ENCODE peak calls at places on chromosomes 12 and 14, in nine cellular contexts. Y, S, J, T, V, M, D, L and B are unnamed samples.

GRCh38 chr12:131985145-131985875 is 35.6 kb downstream of the EP400 start:
- DNase-seq in Y (peak; percentile 28), S (peak; percentile 15), J (no peak), T (no peak), V (no peak), M (peak; percentile 6), D (no peak), L (no peak), B (no peak)

GRCh38 chr12:93946542-93947150 is 201.7 kb upstream of the PLXNC1 start:
- DNase-seq in Y (no peak), S (no peak), J (no peak), T (no peak), V (no peak), M (no peak), D (no peak), L (no peak), B (no peak)

GRCh38 chr14:94906577-94906976 is 136.7 kb upstream of the GSC start:
- DNase-seq in Y (no peak), S (no peak), J (no peak), T (no peak), V (no peak), M (no peak), D (no peak), L (no peak), B (no peak)

GRCh38 chr12:54683388-54683787 is 35.2 kb upstream of the DCD start:
- DNase-seq in Y (no peak), S (no peak), J (no peak), T (no peak), V (no peak), M (no peak), D (no peak), L (no peak), B (no peak)

GRCh38 chr14:76656592-76656991 is 104.7 kb upstream of the VASH1 start:
- DNase-seq in Y (no peak), S (no peak), J (no peak), T (no peak), V (no peak), M (no peak), D (no peak), L (no peak), B (no peak)

GRCh38 chr12:9810721-9811120 is 16.6 kb upstream of the KLRF1 start:
- DNase-seq in Y (no peak), S (no peak), J (no peak), T (no peak), V (no peak), M (no peak), D (no peak), L (no peak), B (no peak)

GRCh38 chr14:102591372-102591943 is 991 bp upstream of the RCOR1 start:
- DNase-seq in Y (peak; percentile 28), S (peak; percentile 74), J (peak; percentile 6), T (no peak), V (peak; percentile 54), M (peak; percentile 45), D (peak; percentile 2), L (no peak), B (no peak)

GRCh38 chr12:9509464-9510166 is 98.1 kb downstream of the KLRB1 start:
- DNase-seq in Y (no peak), S (no peak), J (no peak), T (no peak), V (no peak), M (no peak), D (no peak), L (no peak), B (no peak)

GRCh38 chr12:123707466-123707865 is 4.7 kb upstream of the ATP6V0A2 start:
- DNase-seq in Y (no peak), S (no peak), J (no peak), T (no peak), V (no peak), M (no peak), D (no peak), L (no peak), B (no peak)

GRCh38 chr12:68080577-68080976 is 79.0 kb downstream of the IFNG start:
- DNase-seq in Y (no peak), S (no peak), J (no peak), T (no peak), V (no peak), M (no peak), D (no peak), L (peak; percentile 28), B (no peak)

GRCh38 chr14:51547260-51547659 is 104.5 kb upstream of the FRMD6 start:
- DNase-seq in Y (no peak), S (no peak), J (no peak), T (peak; percentile 23), V (no peak), M (no peak), D (no peak), L (no peak), B (no peak)

GRCh38 chr12:44510510-44510909 is 365.6 kb downstream of the NELL2 start:
- DNase-seq in Y (no peak), S (no peak), J (no peak), T (peak; percentile 9), V (no peak), M (no peak), D (no peak), L (no peak), B (no peak)

GRCh38 chr12:98456583-98457573 is 58.5 kb upstream of the TMPO start:
- DNase-seq in Y (peak; percentile 46), S (peak; percentile 66), J (no peak), T (peak; percentile 21), V (peak; percentile 48), M (no peak), D (no peak), L (no peak), B (peak; percentile 54)

GRCh38 chr14:91032250-91032649 is 28.2 kb downstream of the RPS6KA5 start:
- DNase-seq in Y (no peak), S (no peak), J (no peak), T (no peak), V (no peak), M (no peak), D (no peak), L (no peak), B (no peak)

GRCh38 chr12:27906658-27907473 is 65.7 kb downstream of the PTHLH start:
- DNase-seq in Y (no peak), S (no peak), J (no peak), T (no peak), V (no peak), M (no peak), D (no peak), L (no peak), B (no peak)

GRCh38 chr12:79482921-79483320 is 207.8 kb downstream of the PAWR start:
- DNase-seq in Y (no peak), S (no peak), J (no peak), T (no peak), V (no peak), M (no peak), D (no peak), L (no peak), B (no peak)

GRCh38 chr14:51333901-51334432 is 93.9 kb downstream of the TMX1 start:
- DNase-seq in Y (no peak), S (no peak), J (no peak), T (no peak), V (no peak), M (no peak), D (no peak), L (no peak), B (no peak)

GRCh38 chr14:71163050-71163841 is 256.0 kb downstream of the PCNX1 start:
- DNase-seq in Y (no peak), S (no peak), J (no peak), T (no peak), V (no peak), M (no peak), D (no peak), L (no peak), B (no peak)

GRCh38 chr14:102164241-102164641 is 24.5 kb downstream of the WDR20 start:
- DNase-seq in Y (no peak), S (no peak), J (no peak), T (no peak), V (peak; percentile 30), M (no peak), D (no peak), L (no peak), B (no peak)

GRCh38 chr12:52772188-52772587 is 5.0 kb downstream of the KRT76 start:
- DNase-seq in Y (no peak), S (no peak), J (no peak), T (no peak), V (no peak), M (no peak), D (no peak), L (no peak), B (no peak)

GRCh38 chr12:52074006-52074405 is 4.2 kb downstream of the ATG101 start:
- DNase-seq in Y (peak; percentile 78), S (peak; percentile 91), J (no peak), T (no peak), V (no peak), M (no peak), D (no peak), L (no peak), B (no peak)

GRCh38 chr12:90695415-90695814 is 259.6 kb downstream of the CCER1 start:
- DNase-seq in Y (no peak), S (no peak), J (no peak), T (no peak), V (no peak), M (no peak), D (no peak), L (no peak), B (no peak)

GRCh38 chr14:21084988-21085853 is 13.2 kb downstream of the ZNF219 start:
- DNase-seq in Y (peak; percentile 63), S (no peak), J (no peak), T (no peak), V (no peak), M (no peak), D (no peak), L (no peak), B (no peak)

GRCh38 chr14:97331058-97331457 is 533.9 kb downstream of the VRK1 start:
- DNase-seq in Y (no peak), S (no peak), J (no peak), T (no peak), V (no peak), M (no peak), D (no peak), L (no peak), B (no peak)

GRCh38 chr12:46318037-46318436 is 49.2 kb upstream of the SLC38A1 start:
- DNase-seq in Y (no peak), S (no peak), J (no peak), T (no peak), V (no peak), M (no peak), D (no peak), L (no peak), B (no peak)

GRCh38 chr12:131066207-131066885 is 112.6 kb downstream of the ADGRD1 start:
- DNase-seq in Y (no peak), S (peak; percentile 10), J (no peak), T (no peak), V (no peak), M (no peak), D (no peak), L (no peak), B (no peak)

GRCh38 chr14:38139926-38140325 is 67.8 kb upstream of the SSTR1 start:
- DNase-seq in Y (no peak), S (no peak), J (no peak), T (no peak), V (no peak), M (no peak), D (no peak), L (no peak), B (no peak)

GRCh38 chr12:48160807-48161206 is 3.5 kb upstream of the ASB8 start:
- DNase-seq in Y (no peak), S (peak; percentile 42), J (no peak), T (no peak), V (no peak), M (peak; percentile 40), D (no peak), L (no peak), B (no peak)

GRCh38 chr12:46524778-46525177 is 152.2 kb upstream of the SLC38A2 start:
- DNase-seq in Y (peak; percentile 58), S (peak; percentile 92), J (no peak), T (no peak), V (no peak), M (peak; percentile 6), D (no peak), L (no peak), B (peak; percentile 68)